ENCODE peak calls at places on chromosomes 11 and 22, in four cellular contexts. S is NCI-H510A treated with DMSO at 0.1 percent for 48 hours, R is NCI-H187 treated with DMSO at 0.1 percent for 48 hours, O is endothelial cell. I is an unnamed sample.

GRCh38 chr22:45911601-45912271 is 65.2 kb downstream of the WNT7B start:
- DNase-seq in S (peak; percentile 84), R (peak; percentile 0), O (no peak), I (no peak)

GRCh38 chr11:116642902-116643301 is 129.9 kb downstream of the BUD13 start:
- DNase-seq in S (no peak), R (no peak), O (no peak), I (no peak)

GRCh38 chr11:86949995-86950993 is 4.9 kb downstream of the FZD4 start:
- DNase-seq in S (no peak), R (no peak), O (no peak), I (no peak)

GRCh38 chr11:9962722-9963121 is 298.8 kb downstream of the SWAP70 start:
- DNase-seq in S (no peak), R (no peak), O (no peak), I (no peak)

GRCh38 chr11:134654161-134654915 is 242.3 kb upstream of the B3GAT1 start:
- DNase-seq in S (no peak), R (no peak), O (no peak), I (no peak)

GRCh38 chr11:117851091-117851490 is 25.4 kb downstream of the FXYD6 start:
- DNase-seq in S (no peak), R (no peak), O (no peak), I (no peak)

GRCh38 chr22:27186643-27187042 is 529.3 kb downstream of the MIAT start:
- DNase-seq in S (no peak), R (no peak), O (no peak), I (no peak)

GRCh38 chr11:70913715-70914231 is 338.6 kb downstream of the SHANK2 start:
- DNase-seq in S (peak; percentile 96), R (peak; percentile 99), O (no peak), I (peak; percentile 11)

GRCh38 chr11:6079463-6079862 is 28.0 kb upstream of the OR56B4 start:
- DNase-seq in S (no peak), R (no peak), O (no peak), I (no peak)

GRCh38 chr22:37301144-37301820 is 19.0 kb downstream of the CYTH4 start:
- DNase-seq in S (no peak), R (no peak), O (no peak), I (no peak)

GRCh38 chr11:100972046-100972445 is 157.6 kb downstream of the PGR start:
- DNase-seq in S (no peak), R (no peak), O (no peak), I (no peak)

GRCh38 chr11:114326151-114326550 is 30.0 kb downstream of the NNMT start:
- DNase-seq in S (no peak), R (no peak), O (no peak), I (no peak)

GRCh38 chr22:40684728-40685127 is 5.4 kb downstream of the MCHR1 start:
- DNase-seq in S (no peak), R (no peak), O (no peak), I (no peak)

GRCh38 chr22:46280999-46281623 is 13.3 kb downstream of the TTC38 start:
- DNase-seq in S (no peak), R (no peak), O (no peak), I (no peak)

GRCh38 chr11:5700422-5701064 is 11.0 kb downstream of the TRIM22 start:
- DNase-seq in S (no peak), R (no peak), O (no peak), I (no peak)

GRCh38 chr11:83157755-83158473 is 983 bp downstream of the PCF11 start:
- DNase-seq in S (peak; percentile 49), R (no peak), O (peak; percentile 39), I (peak; percentile 43)

GRCh38 chr11:134317103-134317502 is 14.7 kb upstream of the GLB1L2 start:
- DNase-seq in S (no peak), R (no peak), O (no peak), I (no peak)

GRCh38 chr22:31148953-31149627 is 8.8 kb upstream of the PLA2G3 start:
- DNase-seq in S (peak; percentile 8), R (no peak), O (peak; percentile 81), I (peak; percentile 61)

GRCh38 chr11:10322830-10323792 is 18.2 kb downstream of the ADM start:
- DNase-seq in S (peak; percentile 37), R (no peak), O (peak; percentile 10), I (no peak)

GRCh38 chr11:36478700-36479329 is 31.3 kb downstream of the TRAF6 start:
- DNase-seq in S (peak; percentile 54), R (peak; percentile 45), O (peak; percentile 33), I (peak; percentile 38)

I was measured in nephron progenitor cell.